ENCODE peak calls at places on chromosome 21, in six cellular contexts. X is adipocyte, R is lung, I is stomach, E is IMR-90, O is pancreas. Y is an unnamed sample. For H3K27me3, the result is how much of the 10 kb centered on the place peaks cover.

GRCh38 chr21:31352841-31353240 is 8.8 kb upstream of the TIAM1 start:
- DNase-seq in O (no peak), I (no peak), X (no peak), R (no peak), E (no peak), Y (no peak)

GRCh38 chr21:26422138-26422537 is 150.9 kb downstream of the CYYR1 start:
- DNase-seq in I (no peak), X (no peak), O (no peak), R (no peak), E (no peak), Y (no peak)

GRCh38 chr21:39161064-39161463 is 22.2 kb downstream of the PSMG1 start:
- DNase-seq in E (no peak), I (no peak), X (no peak), R (no peak), O (no peak), Y (no peak)

GRCh38 chr21:40902993-40903392 is 56.0 kb upstream of the DSCAM start:
- DNase-seq in O (no peak), R (no peak), X (no peak), I (no peak), E (no peak), Y (no peak)

GRCh38 chr21:14533555-14534400 is 12.3 kb downstream of the SAMSN1 start:
- DNase-seq in R (no peak), O (no peak), X (peak), I (no peak), E (no peak), Y (no peak)

GRCh38 chr21:28714795-28715464 is 277.7 kb downstream of the LTN1 start:
- DNase-seq in E (peak), I (no peak), O (no peak), R (no peak), X (no peak), Y (no peak)

GRCh38 chr21:29334717-29335428 is 36.2 kb downstream of the BACH1 start:
- DNase-seq in X (no peak), R (no peak), E (peak), O (no peak), I (no peak), Y (no peak)

GRCh38 chr21:42479582-42479981 is 16.4 kb downstream of the RSPH1 start:
- DNase-seq in X (no peak), I (peak), R (no peak), E (no peak), O (no peak), Y (no peak)

GRCh38 chr21:38651570-38651969 is 153.3 kb upstream of the ERG start:
- DNase-seq in I (no peak), E (no peak), R (no peak), O (no peak), X (no peak), Y (no peak)

GRCh38 chr21:31326478-31327247 is 17.4 kb downstream of the TIAM1 start:
- DNase-seq in E (no peak), X (peak), R (no peak), O (no peak), I (no peak), Y (peak)

GRCh38 chr21:18298228-18298627 is 53.6 kb downstream of the CHODL start:
- DNase-seq in O (no peak), I (no peak), X (no peak), R (no peak), E (no peak), Y (no peak)

GRCh38 chr21:39074508-39074907 is 108.7 kb downstream of the PSMG1 start:
- DNase-seq in I (no peak), O (no peak), R (no peak), E (no peak), X (no peak), Y (no peak)

GRCh38 chr21:25626752-25627151 is 12.3 kb upstream of the JAM2 start:
- DNase-seq in R (no peak), I (no peak), O (no peak), E (no peak), X (no peak), Y (no peak)

GRCh38 chr21:42531771-42532170 is 18.1 kb downstream of the SLC37A1 start:
- DNase-seq in I (no peak), X (no peak), R (no peak), E (no peak), O (no peak), Y (no peak)

GRCh38 chr21:14273736-14274538 is 58.0 kb downstream of the RBM11 start:
- DNase-seq in O (peak), X (no peak), R (peak), E (no peak), I (peak), Y (peak)

GRCh38 chr21:25456672-25457071 is 150.6 kb downstream of the MRPL39 start:
- DNase-seq in X (no peak), R (no peak), O (no peak), E (peak), I (peak), Y (no peak)

GRCh38 chr21:26041441-26042180 is 129.0 kb downstream of the APP start:
- DNase-seq in E (peak), I (no peak), R (no peak), O (no peak), X (peak), Y (peak)

GRCh38 chr21:24456358-24456757 is 1150.9 kb downstream of the MRPL39 start:
- DNase-seq in E (no peak), I (no peak), X (peak), R (no peak), O (no peak), Y (peak)

GRCh38 chr21:17501107-17502006 is 11.5 kb upstream of the CXADR start:
- DNase-seq in O (no peak), E (no peak), R (no peak), I (no peak), X (no peak), Y (no peak)

GRCh38 chr21:42386034-42386591 is 9.7 kb downstream of the TMPRSS3 start:
- DNase-seq in O (peak), R (no peak), E (no peak), I (peak), X (no peak), Y (no peak)

GRCh38 chr21:42010507-42011493 is 640 bp upstream of the ZBTB21 start:
- DNase-seq in I (no peak), O (peak), X (peak), E (no peak), R (peak), Y (no peak)

GRCh38 chr21:39137248-39138186 is 45.7 kb downstream of the PSMG1 start:
- DNase-seq in R (no peak), I (no peak), X (peak), E (peak), O (no peak), Y (peak)

GRCh38 chr21:23016617-23017016 is 2018.4 kb downstream of the NCAM2 start:
- DNase-seq in E (no peak), O (no peak), I (no peak), X (no peak), R (no peak), Y (peak)

GRCh38 chr21:39630827-39631226 is 18.1 kb downstream of the B3GALT5 start:
- DNase-seq in O (no peak), X (peak), E (peak), R (no peak), I (no peak), Y (no peak)

GRCh38 chr21:15031790-15032357 is 32.9 kb downstream of the NRIP1 start:
- DNase-seq in X (no peak), O (no peak), E (peak), I (no peak), R (no peak), Y (no peak)

GRCh38 chr21:36859744-36860501 is 106.5 kb downstream of the HLCS start:
- DNase-seq in X (no peak), R (peak), E (peak), O (peak), I (peak), Y (peak)

GRCh38 chr21:42474043-42474831 is 21.8 kb downstream of the RSPH1 start:
- DNase-seq in R (peak), I (peak), X (no peak), O (peak), E (no peak), Y (peak)

GRCh38 chr21:42357307-42357706 is 6.5 kb upstream of the TFF2 start:
- DNase-seq in O (no peak), R (no peak), E (no peak), I (no peak), X (no peak), Y (no peak)

GRCh38 chr21:46065993-46066842 is 31.7 kb upstream of the COL6A2 start:
- DNase-seq in R (peak), I (no peak), X (no peak), E (peak), O (no peak), Y (no peak)

GRCh38 chr21:40567511-40567910 is 279.4 kb downstream of the DSCAM start:
- DNase-seq in R (no peak), E (no peak), I (no peak), O (no peak), X (peak), Y (no peak)

GRCh38 chr21:38667466-38667865 is 138.3 kb upstream of the ETS2 start:
- DNase-seq in I (no peak), O (no peak), X (no peak), R (no peak), E (no peak), Y (no peak)

GRCh38 chr21:36504067-36505058 is 24.4 kb upstream of the CLDN14 start:
- DNase-seq in E (peak), X (peak), I (no peak), O (no peak), R (no peak), Y (no peak)

GRCh38 chr21:16176570-16176969 is 446.8 kb downstream of the USP25 start:
- DNase-seq in X (peak), O (no peak), E (no peak), R (no peak), I (no peak), Y (no peak)
- H3K4me3 ChIP-seq in X (no peak), O (no peak), E (no peak), R (no peak), I (no peak), Y (no peak)

DNA sequence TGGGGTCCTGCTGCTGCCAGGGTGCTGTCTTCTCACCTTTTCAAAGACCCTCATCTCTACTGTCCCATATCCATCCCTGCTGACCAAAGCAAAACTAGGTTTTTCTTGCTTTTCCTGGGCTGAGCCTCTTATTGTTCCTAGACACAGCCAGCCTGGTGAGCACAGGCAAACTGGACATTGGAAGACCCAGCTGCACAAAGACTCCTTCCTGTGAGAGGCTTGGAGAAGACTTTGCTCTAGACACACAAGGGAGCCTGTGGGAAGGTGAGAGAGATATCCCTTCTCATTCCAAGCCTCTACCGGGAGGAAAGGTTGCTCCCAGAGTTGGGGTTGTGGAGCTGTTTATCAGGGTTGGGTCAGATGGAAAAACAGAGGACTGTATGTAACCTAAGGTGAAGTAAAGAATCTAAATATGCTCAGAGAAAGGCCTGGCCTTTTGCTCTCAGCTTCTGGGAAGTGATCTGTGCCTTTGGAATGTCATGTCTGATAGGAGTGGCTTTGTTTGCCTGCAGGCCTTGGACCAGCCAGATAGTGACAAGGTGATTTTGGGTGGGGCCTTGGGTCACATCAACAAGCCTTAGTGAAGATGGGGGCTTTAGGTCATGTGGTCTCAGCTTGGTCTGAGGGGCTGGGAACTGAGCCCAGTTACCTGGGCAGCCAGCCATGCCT is 87.6 kb upstream of the RUNX1 start:
- DNase-seq in I (peak), O (no peak), R (no peak), E (peak), X (peak), Y (peak)
- H3K27me3 ChIP-seq in I (under half), O (under half), R (under half), E (under half), X (under half), Y (under half)

DNA sequence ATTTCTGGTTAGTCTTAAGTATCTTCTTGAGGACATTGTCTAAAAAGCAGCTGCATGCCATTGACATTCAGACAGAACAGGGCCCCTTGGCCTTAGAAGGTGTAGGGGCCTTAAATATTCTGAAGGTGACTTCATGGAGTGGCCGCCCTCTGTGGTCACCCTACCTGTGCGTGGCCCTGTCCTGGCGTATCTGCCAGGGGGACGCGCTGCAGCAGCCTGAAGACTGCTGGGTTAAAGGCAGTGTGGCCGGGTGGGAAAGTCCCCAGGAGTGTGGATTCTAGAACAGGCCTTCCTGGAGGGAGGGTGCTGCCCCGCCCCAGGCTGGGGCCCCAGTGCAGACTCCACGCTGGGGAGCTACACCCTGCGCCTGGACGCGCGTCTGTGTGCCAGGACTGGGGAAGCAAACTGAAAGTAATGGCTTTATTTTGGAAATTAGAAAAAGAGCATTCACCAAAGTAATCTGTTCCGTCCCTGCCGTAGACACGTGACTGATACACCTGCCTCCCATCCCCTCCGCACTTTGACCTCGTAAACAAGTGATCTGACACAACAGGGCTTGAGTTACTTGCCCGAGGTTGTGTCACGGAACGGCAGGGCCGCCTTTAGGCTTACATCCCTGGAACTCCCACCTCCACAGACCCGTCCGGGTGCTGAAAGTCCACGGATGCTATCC is 1.8 kb downstream of the AGPAT3 start:
- DNase-seq in R (peak), X (no peak), O (peak), E (no peak), I (peak), Y (peak)
- H3K4me3 ChIP-seq in R (no peak), X (peak), O (peak), E (peak), I (peak), Y (peak)

DNA sequence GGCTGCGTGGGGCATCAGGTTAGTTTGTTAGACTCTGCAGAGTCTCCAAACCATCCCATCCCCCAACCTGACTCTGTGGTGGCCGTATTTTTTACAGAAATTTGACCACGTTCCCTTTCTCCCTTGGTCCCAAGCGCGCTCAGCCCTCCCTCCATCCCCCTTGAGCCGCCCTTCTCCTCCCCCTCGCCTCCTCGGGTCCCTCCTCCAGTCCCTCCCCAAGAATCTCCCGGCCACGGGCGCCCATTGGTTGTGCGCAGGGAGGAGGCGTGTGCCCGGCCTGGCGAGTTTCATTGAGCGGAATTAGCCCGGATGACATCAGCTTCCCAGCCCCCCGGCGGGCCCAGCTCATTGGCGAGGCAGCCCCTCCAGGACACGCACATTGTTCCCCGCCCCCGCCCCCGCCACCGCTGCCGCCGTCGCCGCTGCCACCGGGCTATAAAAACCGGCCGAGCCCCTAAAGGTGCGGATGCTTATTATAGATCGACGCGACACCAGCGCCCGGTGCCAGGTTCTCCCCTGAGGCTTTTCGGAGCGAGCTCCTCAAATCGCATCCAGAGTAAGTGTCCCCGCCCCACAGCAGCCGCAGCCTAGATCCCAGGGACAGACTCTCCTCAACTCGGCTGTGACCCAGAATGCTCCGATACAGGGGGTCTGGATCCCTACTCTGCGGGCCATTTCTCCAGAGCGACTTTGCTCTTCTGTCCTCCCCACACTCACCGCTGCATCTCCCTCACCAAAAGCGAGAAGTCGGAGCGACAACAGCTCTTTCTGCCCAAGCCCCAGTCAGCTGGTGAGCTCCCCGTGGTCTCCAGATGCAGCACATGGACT is at the start of gene OLIG2:
- DNase-seq in E (peak), R (no peak), O (no peak), X (no peak), I (no peak), Y (peak)
- H3K27me3 ChIP-seq in E (half or more), R (half or more), O (under half), X (half or more), I (half or more), Y (half or more)

GRCh38 chr21:44285547-44285992 is at the start of gene AIRE:
- DNase-seq in O (peak), X (peak), E (peak), R (no peak), I (no peak), Y (no peak)
- H3K4me3 ChIP-seq in O (no peak), X (no peak), E (no peak), R (no peak), I (no peak), Y (no peak)

GRCh38 chr21:8991968-8992621 is 1529.3 kb upstream of the TPTE start:
- DNase-seq in O (peak), E (no peak), X (no peak), R (no peak), I (no peak), Y (peak)
- H3K27me3 ChIP-seq in O (under half), E (under half), X (under half), R (under half), I (under half), Y (under half)

GRCh38 chr21:33684923-33685560 is 42.7 kb downstream of the ITSN1 start:
- DNase-seq in O (no peak), E (peak), R (no peak), I (no peak), X (no peak), Y (no peak)
- H3K4me3 ChIP-seq in O (no peak), E (no peak), R (no peak), I (no peak), X (peak), Y (no peak)